ENCODE peak calls at places on chromosome 7, in seven cellular contexts. One of them, this sample, is unnamed.

GRCh38 chr7:117019786-117020604 is 66.7 kb downstream of the ST7 start:
- DNase-seq in HT1080: no peak
- DNase-seq in A172: peak; percentile 87
- DNase-seq in fibroblast of the aortic adventitia: peak; percentile 95
- DNase-seq in NCI-H748 treated with DMSO at 0.1 percent for 48 hours: peak; percentile 93
- DNase-seq in PC-9: no peak
- DNase-seq in stimulated activated CD4-positive, alpha-beta T cell treated with anti-CD3 and anti-CD28 coated beads, Interleukin-2, amount 100 ng/mL, for 4 hours: no peak
- DNase-seq in this sample: peak; percentile 93

GRCh38 chr7:27339478-27339877 is 96.9 kb downstream of the EVX1 start:
- DNase-seq in A172: peak; percentile 40
- DNase-seq in PC-9: no peak
- DNase-seq in fibroblast of the aortic adventitia: no peak
- DNase-seq in NCI-H748 treated with DMSO at 0.1 percent for 48 hours: no peak
- DNase-seq in stimulated activated CD4-positive, alpha-beta T cell treated with anti-CD3 and anti-CD28 coated beads, Interleukin-2, amount 100 ng/mL, for 4 hours: no peak
- DNase-seq in HT1080: peak; percentile 93
- DNase-seq in this sample: no peak

GRCh38 chr7:155585956-155586355 is 39.6 kb upstream of the CNPY1 start:
- DNase-seq in stimulated activated CD4-positive, alpha-beta T cell treated with anti-CD3 and anti-CD28 coated beads, Interleukin-2, amount 100 ng/mL, for 4 hours: no peak
- DNase-seq in PC-9: no peak
- DNase-seq in NCI-H748 treated with DMSO at 0.1 percent for 48 hours: no peak
- DNase-seq in HT1080: no peak
- DNase-seq in A172: no peak
- DNase-seq in fibroblast of the aortic adventitia: no peak
- DNase-seq in this sample: no peak

GRCh38 chr7:79930604-79931003 is 204.0 kb upstream of the GNAI1 start:
- DNase-seq in fibroblast of the aortic adventitia: peak; percentile 60
- DNase-seq in NCI-H748 treated with DMSO at 0.1 percent for 48 hours: no peak
- DNase-seq in A172: no peak
- DNase-seq in HT1080: no peak
- DNase-seq in PC-9: no peak
- DNase-seq in stimulated activated CD4-positive, alpha-beta T cell treated with anti-CD3 and anti-CD28 coated beads, Interleukin-2, amount 100 ng/mL, for 4 hours: no peak
- DNase-seq in this sample: no peak

GRCh38 chr7:127769696-127770400 is 117.9 kb downstream of the SND1 start:
- DNase-seq in A172: peak; percentile 34
- DNase-seq in stimulated activated CD4-positive, alpha-beta T cell treated with anti-CD3 and anti-CD28 coated beads, Interleukin-2, amount 100 ng/mL, for 4 hours: no peak
- DNase-seq in NCI-H748 treated with DMSO at 0.1 percent for 48 hours: no peak
- DNase-seq in fibroblast of the aortic adventitia: peak; percentile 67
- DNase-seq in PC-9: no peak
- DNase-seq in HT1080: peak; percentile 28
- DNase-seq in this sample: peak; percentile 30

GRCh38 chr7:17090751-17091150 is 207.7 kb upstream of the AHR start:
- DNase-seq in A172: peak; percentile 72
- DNase-seq in fibroblast of the aortic adventitia: peak; percentile 79
- DNase-seq in PC-9: peak; percentile 45
- DNase-seq in stimulated activated CD4-positive, alpha-beta T cell treated with anti-CD3 and anti-CD28 coated beads, Interleukin-2, amount 100 ng/mL, for 4 hours: no peak
- DNase-seq in HT1080: peak; percentile 57
- DNase-seq in NCI-H748 treated with DMSO at 0.1 percent for 48 hours: no peak
- DNase-seq in this sample: peak; percentile 78

GRCh38 chr7:23020742-23021401 is 6.9 kb upstream of the HYCC1 start:
- DNase-seq in A172: peak; percentile 91
- DNase-seq in HT1080: peak; percentile 97
- DNase-seq in PC-9: peak; percentile 94
- DNase-seq in stimulated activated CD4-positive, alpha-beta T cell treated with anti-CD3 and anti-CD28 coated beads, Interleukin-2, amount 100 ng/mL, for 4 hours: no peak
- DNase-seq in fibroblast of the aortic adventitia: peak; percentile 98
- DNase-seq in NCI-H748 treated with DMSO at 0.1 percent for 48 hours: no peak
- DNase-seq in this sample: peak; percentile 87

GRCh38 chr7:151275813-151276577 is 27.5 kb upstream of the SMARCD3 start:
- DNase-seq in HT1080: no peak
- DNase-seq in stimulated activated CD4-positive, alpha-beta T cell treated with anti-CD3 and anti-CD28 coated beads, Interleukin-2, amount 100 ng/mL, for 4 hours: no peak
- DNase-seq in NCI-H748 treated with DMSO at 0.1 percent for 48 hours: no peak
- DNase-seq in PC-9: no peak
- DNase-seq in fibroblast of the aortic adventitia: no peak
- DNase-seq in A172: no peak
- DNase-seq in this sample: no peak

GRCh38 chr7:100465702-100466311 is 1.7 kb upstream of the SPACDR start:
- DNase-seq in HT1080: peak; percentile 72
- DNase-seq in stimulated activated CD4-positive, alpha-beta T cell treated with anti-CD3 and anti-CD28 coated beads, Interleukin-2, amount 100 ng/mL, for 4 hours: no peak
- DNase-seq in fibroblast of the aortic adventitia: peak; percentile 69
- DNase-seq in NCI-H748 treated with DMSO at 0.1 percent for 48 hours: peak; percentile 38
- DNase-seq in PC-9: no peak
- DNase-seq in A172: peak; percentile 81
- DNase-seq in this sample: peak; percentile 80

GRCh38 chr7:94803821-94804220 is 103.6 kb upstream of the PPP1R9A start:
- DNase-seq in A172: no peak
- DNase-seq in stimulated activated CD4-positive, alpha-beta T cell treated with anti-CD3 and anti-CD28 coated beads, Interleukin-2, amount 100 ng/mL, for 4 hours: no peak
- DNase-seq in NCI-H748 treated with DMSO at 0.1 percent for 48 hours: no peak
- DNase-seq in fibroblast of the aortic adventitia: no peak
- DNase-seq in HT1080: no peak
- DNase-seq in PC-9: no peak
- DNase-seq in this sample: no peak

GRCh38 chr7:93044147-93044810 is 73.5 kb downstream of the SAMD9 start:
- DNase-seq in HT1080: peak; percentile 76
- DNase-seq in NCI-H748 treated with DMSO at 0.1 percent for 48 hours: no peak
- DNase-seq in fibroblast of the aortic adventitia: peak; percentile 45
- DNase-seq in A172: peak; percentile 57
- DNase-seq in PC-9: peak; percentile 20
- DNase-seq in stimulated activated CD4-positive, alpha-beta T cell treated with anti-CD3 and anti-CD28 coated beads, Interleukin-2, amount 100 ng/mL, for 4 hours: no peak
- DNase-seq in this sample: peak; percentile 79

GRCh38 chr7:44187636-44188416 is 1.4 kb downstream of the GCK start:
- DNase-seq in NCI-H748 treated with DMSO at 0.1 percent for 48 hours: no peak
- DNase-seq in stimulated activated CD4-positive, alpha-beta T cell treated with anti-CD3 and anti-CD28 coated beads, Interleukin-2, amount 100 ng/mL, for 4 hours: no peak
- DNase-seq in HT1080: no peak
- DNase-seq in A172: no peak
- DNase-seq in fibroblast of the aortic adventitia: no peak
- DNase-seq in PC-9: no peak
- DNase-seq in this sample: no peak

GRCh38 chr7:75732764-75733630 is 5.7 kb downstream of the HIP1 start:
- DNase-seq in stimulated activated CD4-positive, alpha-beta T cell treated with anti-CD3 and anti-CD28 coated beads, Interleukin-2, amount 100 ng/mL, for 4 hours: no peak
- DNase-seq in HT1080: peak; percentile 90
- DNase-seq in A172: peak; percentile 99
- DNase-seq in PC-9: no peak
- DNase-seq in NCI-H748 treated with DMSO at 0.1 percent for 48 hours: no peak
- DNase-seq in fibroblast of the aortic adventitia: peak; percentile 55
- DNase-seq in this sample: peak; percentile 95

This sample was measured in astrocyte of the spinal cord.